ENCODE peak calls at places on chromosomes 12 and 14, in four cellular contexts. K is mesendoderm, Q is H1, Z is H9. L is an unnamed sample.

GRCh38 chr14:69375722-69376121 is 22.4 kb downstream of the ERH start:
- DNase-seq in K (no peak), Q (no peak), Z (no peak), L (no peak)

GRCh38 chr12:129351481-129351880 is 498.2 kb downstream of the GLT1D1 start:
- DNase-seq in K (no peak), Q (no peak), Z (no peak), L (no peak)

GRCh38 chr12:45743247-45743646 is 13.7 kb downstream of the ARID2 start:
- DNase-seq in K (no peak), Q (no peak), Z (no peak), L (no peak)

GRCh38 chr12:77062846-77063461 is 2.4 kb downstream of the E2F7 start:
- DNase-seq in K (no peak), Q (no peak), Z (no peak), L (peak)

GRCh38 chr14:51400142-51400541 is 160.1 kb downstream of the TMX1 start:
- DNase-seq in K (no peak), Q (no peak), Z (no peak), L (peak)

GRCh38 chr12:67410246-67410645 is 141.1 kb downstream of the CAND1 start:
- DNase-seq in K (no peak), Q (no peak), Z (no peak), L (no peak)

GRCh38 chr12:104687823-104688573 is 231.2 kb downstream of the CHST11 start:
- DNase-seq in K (no peak), Q (no peak), Z (no peak), L (no peak)

GRCh38 chr14:61258985-61259384 is 22.2 kb downstream of the TMEM30B start:
- DNase-seq in K (no peak), Q (no peak), Z (no peak), L (peak)

GRCh38 chr12:89765959-89766824 is 57.6 kb upstream of the ATP2B1 start:
- DNase-seq in K (no peak), Q (no peak), Z (no peak), L (no peak)

GRCh38 chr12:102426599-102427541 is 53.5 kb downstream of the IGF1 start:
- DNase-seq in K (no peak), Q (no peak), Z (no peak), L (peak)

GRCh38 chr14:43411841-43412240 is 1095.2 kb downstream of the FSCB start:
- DNase-seq in K (no peak), Q (no peak), Z (no peak), L (no peak)

GRCh38 chr14:43410631-43411030 is 1096.5 kb downstream of the FSCB start:
- DNase-seq in K (peak), Q (no peak), Z (peak), L (no peak)

GRCh38 chr14:43408472-43408871 is 1098.6 kb downstream of the FSCB start:
- DNase-seq in K (no peak), Q (no peak), Z (no peak), L (no peak)

GRCh38 chr14:43418314-43418713 is 1088.8 kb downstream of the FSCB start:
- DNase-seq in K (no peak), Q (no peak), Z (no peak), L (no peak)

GRCh38 chr14:43413094-43413493 is 1094.0 kb downstream of the FSCB start:
- DNase-seq in K (no peak), Q (no peak), Z (no peak), L (no peak)
- H3K56ac ChIP-seq in K (no peak), Q (no peak), Z (no peak), L (no peak)

GRCh38 chr12:106234513-106234912 is 13.3 kb downstream of the CKAP4 start:
- DNase-seq in K (no peak), Q (no peak), Z (no peak), L (peak)
- H3K56ac ChIP-seq in K (no peak), Q (no peak), Z (no peak), L (no peak)

GRCh38 chr12:49069507-49070346 is at the start of gene RHEBL1:
- DNase-seq in K (peak), Q (peak), Z (peak), L (peak)
- H3K56ac ChIP-seq in K (peak), Q (no peak), Z (no peak), L (peak)

GRCh38 chr12:127429556-127429955 is 837.4 kb upstream of the TMEM132C start:
- DNase-seq in K (no peak), Q (no peak), Z (no peak), L (no peak)
- H3K56ac ChIP-seq in K (no peak), Q (no peak), Z (no peak), L (no peak)

DNA sequence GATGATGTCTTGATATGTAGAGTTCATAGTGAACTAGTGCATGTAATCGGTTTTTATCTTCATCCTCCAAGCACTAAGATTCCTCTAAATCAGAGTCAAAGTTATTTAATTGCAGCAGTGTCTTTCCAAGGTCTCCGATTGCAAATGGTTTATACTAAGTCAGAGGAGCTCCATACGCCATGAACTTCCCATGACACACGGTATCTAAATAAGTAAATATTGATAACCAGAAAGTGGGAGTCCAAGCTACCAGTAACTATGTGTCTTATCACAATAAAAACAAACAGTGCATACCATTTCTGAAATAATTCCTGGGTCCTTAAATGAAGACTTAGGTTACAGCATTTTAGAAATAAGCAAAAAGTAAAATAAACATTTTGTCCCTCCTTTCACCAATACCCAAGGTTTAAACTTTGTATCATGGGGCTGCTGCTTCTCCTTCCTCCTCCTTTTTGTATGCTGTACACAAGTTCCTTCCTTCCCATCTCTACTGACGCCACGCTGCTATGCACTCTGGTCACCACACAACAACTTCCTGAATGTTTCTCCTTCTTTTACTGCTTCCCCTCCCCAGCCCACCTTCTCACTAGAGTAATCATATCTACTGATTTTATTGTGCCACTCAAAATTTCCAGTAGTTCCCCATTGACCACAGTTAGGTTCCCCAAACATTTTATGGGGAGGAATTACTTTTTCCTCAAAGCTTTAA is 10.7 kb downstream of the NR1H4 start:
- DNase-seq in K (no peak), Q (no peak), Z (no peak), L (peak)
- H3K56ac ChIP-seq in K (no peak), Q (no peak), Z (no peak), L (no peak)

GRCh38 chr12:109480356-109480755 is 2.9 kb downstream of the UBE3B start:
- DNase-seq in K (no peak), Q (no peak), Z (no peak), L (no peak)
- H3K56ac ChIP-seq in K (no peak), Q (no peak), Z (no peak), L (no peak)

GRCh38 chr12:70242695-70243509 is at the start of gene CNOT2:
- DNase-seq in K (peak), Q (peak), Z (peak), L (peak)
- H3K56ac ChIP-seq in K (peak), Q (peak), Z (peak), L (peak)